ENCODE peak calls at places on chromosomes 3 and 15, in four cellular contexts. O is adrenal gland; U is Peyer's patch; A is CD8-positive, alpha-beta T cell. R is an unnamed sample.

GRCh38 chr3:43180027-43180426 is 74.1 kb upstream of the POMGNT2 start:
- DNase-seq in O (peak; percentile 31), U (peak; percentile 51), A (peak; percentile 43), R (no peak)

GRCh38 chr3:197555281-197556261 is at the start of gene BDH1:
- DNase-seq in A (peak; percentile 61), O (peak; percentile 21), U (peak; percentile 56), R (peak; percentile 70)

GRCh38 chr3:152272771-152273242 is 4.1 kb downstream of the MBNL1 start:
- DNase-seq in O (no peak), U (no peak), A (no peak), R (no peak)

GRCh38 chr15:60351066-60351465 is 46.7 kb downstream of the ANXA2 start:
- DNase-seq in U (no peak), A (no peak), O (no peak), R (peak; percentile 96)

GRCh38 chr3:53254190-53254809 is 1.5 kb downstream of the TKT start:
- DNase-seq in A (no peak), U (no peak), O (peak; percentile 50), R (no peak)

GRCh38 chr15:22979699-22980188 is 424 bp downstream of the CYFIP1 start:
- DNase-seq in O (no peak), U (no peak), A (no peak), R (peak; percentile 45)

GRCh38 chr3:157618075-157618760 is 115.0 kb upstream of the VEPH1 start:
- DNase-seq in O (no peak), U (no peak), A (no peak), R (peak; percentile 57)

GRCh38 chr15:28129261-28129848 is 30.2 kb upstream of the OCA2 start:
- DNase-seq in A (no peak), U (no peak), O (no peak), R (no peak)

GRCh38 chr15:26095710-26096330 is 232.7 kb upstream of the ATP10A start:
- DNase-seq in O (no peak), U (no peak), A (no peak), R (no peak)
- H3K4me3 ChIP-seq in O (no peak overlapping the region), U (no peak overlapping the region), A (no peak overlapping the region), R (no peak overlapping the region)

GRCh38 chr3:139935866-139936817 is 1.2 kb downstream of the CLSTN2 start:
- DNase-seq in U (no peak), O (peak; percentile 18), A (no peak), R (peak; percentile 53)

GRCh38 chr3:139934557-139935070 is 371 bp upstream of the CLSTN2 start:
- DNase-seq in O (peak; percentile 75), A (no peak), U (no peak), R (peak; percentile 82)

GRCh38 chr3:139937674-139938279 is 2.8 kb downstream of the CLSTN2 start:
- DNase-seq in A (no peak), U (no peak), O (peak; percentile 55), R (peak; percentile 74)

GRCh38 chr3:139939681-139940190 is 4.8 kb downstream of the CLSTN2 start:
- DNase-seq in O (no peak), A (no peak), U (no peak), R (no peak)

DNA sequence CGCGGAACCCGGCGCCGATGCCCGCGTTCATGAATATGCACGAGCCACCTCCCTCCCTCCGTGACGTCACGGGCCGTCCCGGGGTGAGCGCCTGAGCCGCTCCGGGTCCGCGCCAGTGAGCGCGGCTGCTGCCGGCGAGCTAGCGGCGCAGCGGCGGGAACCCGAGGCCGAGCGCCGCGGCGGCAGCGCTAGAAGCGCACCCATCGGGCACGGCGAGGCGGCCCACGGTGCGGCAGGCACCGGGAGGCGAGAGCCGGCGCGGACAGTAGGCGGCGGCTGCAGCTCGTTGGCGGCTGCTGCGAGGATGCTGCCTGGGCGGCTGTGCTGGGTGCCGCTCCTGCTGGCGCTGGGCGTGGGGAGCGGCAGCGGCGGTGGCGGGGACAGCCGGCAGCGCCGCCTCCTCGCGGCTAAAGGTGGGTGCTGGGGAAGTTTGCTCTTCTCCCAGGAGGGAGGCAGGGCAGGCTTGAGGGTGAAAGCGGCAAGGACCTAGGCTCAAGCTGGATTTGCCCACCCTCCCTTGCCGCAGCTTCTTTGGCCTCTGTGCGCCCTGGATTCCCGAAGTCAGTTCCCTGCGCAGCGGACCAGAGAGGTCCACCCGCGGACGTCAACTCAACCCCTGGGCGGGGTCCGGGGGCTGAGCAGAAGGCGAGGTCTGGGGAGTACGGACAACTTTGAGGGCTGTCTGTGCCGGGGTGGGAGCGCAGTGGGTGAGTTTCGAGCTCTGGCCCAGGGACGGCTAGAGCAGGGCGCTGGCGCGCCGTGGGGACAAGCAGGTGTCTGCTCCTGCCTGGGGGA is at the start of gene CLSTN2:
- DNase-seq in U (no peak), A (no peak), O (peak; percentile 54), R (peak; percentile 81)
- H3K27ac ChIP-seq in U (no peak within 1 kb of the TSS), A (no peak within 1 kb of the TSS), O (peak within 1 kb of the TSS; percentile 73), R (peak within 1 kb of the TSS; percentile 46)

DNA sequence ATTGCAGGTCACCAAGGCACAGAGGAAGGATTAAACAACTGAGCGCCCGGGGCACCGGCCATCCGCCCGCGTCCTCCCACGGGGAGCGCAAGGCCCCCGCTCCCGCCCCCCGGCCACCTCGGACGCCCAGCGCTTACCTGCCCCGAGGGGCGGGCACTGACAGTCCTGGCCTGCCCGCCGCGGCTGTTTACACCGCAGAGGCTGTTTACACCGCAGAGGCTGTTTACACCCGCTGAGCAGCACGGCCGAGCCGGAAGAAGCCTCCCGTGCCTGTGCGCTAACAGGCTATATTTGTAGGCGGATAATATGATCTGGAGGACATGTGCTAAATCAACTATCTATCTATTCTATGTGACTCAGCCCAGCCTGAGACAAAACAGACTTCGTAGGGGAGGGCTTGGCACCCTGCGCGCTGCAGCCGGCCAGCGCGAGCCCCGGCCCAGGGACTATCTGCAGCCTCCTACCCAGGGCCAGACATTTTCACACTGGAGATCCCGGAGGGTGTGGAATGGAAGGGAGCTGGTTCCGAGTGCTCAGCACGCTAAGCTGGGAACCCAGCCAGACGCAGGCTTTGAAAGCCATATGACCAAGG is at the start of gene LRRC2:
- DNase-seq in U (no peak), O (no peak), A (peak; percentile 31), R (no peak)
- H3K4me3 ChIP-seq in U (peak within 1 kb of the TSS; percentile 66), O (no peak within 1 kb of the TSS), A (peak within 1 kb of the TSS; percentile 44), R (no peak within 1 kb of the TSS)

GRCh38 chr3:180679178-180680096 is at the start of gene CCDC39:
- DNase-seq in A (peak; percentile 62), O (peak; percentile 42), U (peak; percentile 18), R (peak; percentile 64)
- H3K27ac ChIP-seq in A (peak within 1 kb of the TSS; percentile 12), O (no peak within 1 kb of the TSS), U (no peak within 1 kb of the TSS), R (no peak within 1 kb of the TSS)

DNA sequence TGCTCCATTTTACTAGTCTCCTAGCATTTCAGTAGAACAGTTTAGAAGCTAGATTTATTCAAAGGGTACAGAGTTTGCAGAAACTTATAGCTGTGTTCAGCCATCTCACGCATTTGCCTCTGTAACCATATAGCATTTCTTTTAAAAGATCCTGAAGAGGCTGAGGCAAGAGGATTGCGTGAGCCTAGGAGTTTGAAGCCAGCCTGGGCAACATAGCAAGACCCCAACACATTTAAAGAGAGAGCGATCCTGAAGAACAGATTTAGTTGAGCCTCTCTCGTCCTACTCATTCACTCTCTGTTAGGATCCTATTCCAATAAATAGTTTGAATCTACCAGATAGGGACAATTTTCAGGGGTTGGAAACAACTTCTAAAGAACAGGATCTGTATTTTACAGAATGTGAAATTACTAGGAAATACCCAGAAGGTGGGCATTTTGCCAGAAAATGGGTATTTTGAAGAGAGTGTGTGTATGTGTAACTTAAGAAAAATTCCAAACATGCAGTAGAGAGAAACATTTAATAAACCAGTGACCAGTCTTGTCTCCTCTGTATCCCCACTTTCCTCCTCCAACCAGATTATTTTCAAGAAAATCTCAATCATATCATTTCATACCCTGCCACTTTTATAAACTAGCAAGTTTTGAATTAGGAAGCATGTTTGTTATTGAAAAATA is 4.5 kb downstream of the EIF3J start:
- DNase-seq in U (no peak), O (no peak), A (no peak), R (no peak)
- H3K4me3 ChIP-seq in U (no peak overlapping the region), O (no peak overlapping the region), A (no peak overlapping the region), R (no peak overlapping the region)

GRCh38 chr15:100688549-100689120 is 86.2 kb downstream of the ASB7 start:
- DNase-seq in A (no peak), U (no peak), O (no peak), R (no peak)

GRCh38 chr15:100687532-100688215 is 85.3 kb downstream of the ASB7 start:
- DNase-seq in U (no peak), O (no peak), A (no peak), R (peak; percentile 59)

GRCh38 chr15:100686725-100687488 is 84.5 kb downstream of the ASB7 start:
- DNase-seq in O (no peak), A (no peak), U (no peak), R (no peak)

GRCh38 chr15:100684591-100684990 is 82.2 kb downstream of the ASB7 start:
- DNase-seq in U (no peak), O (no peak), A (no peak), R (no peak)

GRCh38 chr15:100686021-100686724 is 83.8 kb downstream of the ASB7 start:
- DNase-seq in O (peak; percentile 21), A (no peak), U (no peak), R (peak; percentile 80)
- H3K27ac ChIP-seq in O (no peak overlapping the region), A (no peak overlapping the region), U (no peak overlapping the region), R (peak overlapping the region; percentile 42)

GRCh38 chr3:127697531-127698240 is 24.9 kb downstream of the ABTB1 start:
- DNase-seq in O (peak; percentile 86), U (peak; percentile 66), A (peak; percentile 26), R (peak; percentile 86)
- H3K4me3 ChIP-seq in O (no peak overlapping the region), U (peak overlapping the region; percentile 4), A (no peak overlapping the region), R (peak overlapping the region; percentile 40)

DNA sequence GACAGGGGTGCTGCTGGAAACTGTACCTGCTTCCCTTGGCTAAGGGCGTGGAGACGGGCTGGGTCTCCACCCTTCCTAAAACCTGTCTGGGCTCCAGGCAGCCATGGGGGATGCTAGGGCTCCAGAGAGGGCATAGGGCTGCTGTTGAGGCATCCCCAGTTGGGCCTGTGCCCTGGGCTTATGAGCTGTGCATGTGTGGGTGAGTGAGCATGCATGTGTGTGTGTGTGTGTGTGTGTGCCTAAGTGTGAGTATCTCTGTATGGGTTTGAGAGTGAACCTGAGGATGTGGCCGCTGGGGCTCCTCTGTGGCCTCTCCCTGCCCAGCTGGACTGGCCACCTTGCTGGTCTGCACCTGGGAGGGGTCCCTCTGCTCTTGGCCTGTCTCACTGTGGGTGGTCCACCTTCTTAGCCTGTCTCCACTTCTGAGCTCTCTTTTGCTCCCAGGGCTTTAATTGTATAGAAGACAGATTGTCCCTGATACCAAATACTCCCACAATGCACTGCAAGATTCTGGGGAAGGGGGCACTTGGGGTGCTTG is 11.9 kb upstream of the TMEM115 start:
- DNase-seq in O (no peak), A (no peak), U (no peak), R (no peak)
- H3K27ac ChIP-seq in O (no peak overlapping the region), A (no peak overlapping the region), U (no peak overlapping the region), R (no peak overlapping the region)